ENCODE peak calls at places on chromosomes 3 and 15, in ten cellular contexts. K is ovary; L is brain microvascular endothelial cell; W is heart left ventricle; V is naive thymus-derived CD4-positive, alpha-beta T cell; X is HL-60; D is cardiac muscle cell; B is right cardiac atrium; U is endodermal cell; R is sigmoid colon. A is an unnamed sample. For H3K27me3, the result is how much of the 10 kb centered on the place peaks cover.

GRCh38 chr3:55775366-55775765 is 288.3 kb upstream of the WNT5A start:
- DNase-seq in R (no peak), D (no peak), B (no peak), L (no peak), K (no peak), U (no peak), W (no peak), V (no peak), X (no peak), A (no peak)

GRCh38 chr15:52331490-52332240 is 36.1 kb upstream of the MYO5C start:
- DNase-seq in U (peak), K (no peak), X (no peak), R (no peak), D (peak), V (peak), L (peak), B (no peak), W (no peak), A (no peak)

GRCh38 chr15:48972750-48973503 is 9.2 kb upstream of the SHC4 start:
- DNase-seq in L (no peak), B (no peak), U (no peak), R (no peak), K (no peak), V (no peak), W (no peak), X (no peak), D (no peak), A (no peak)

GRCh38 chr3:134665243-134665642 is 14.4 kb upstream of the KY start:
- DNase-seq in W (peak), D (peak), X (no peak), K (no peak), R (no peak), L (no peak), B (no peak), U (no peak), V (no peak), A (no peak)

GRCh38 chr15:92069308-92070244 is 216.1 kb downstream of the SLCO3A1 start:
- DNase-seq in V (peak), D (no peak), W (peak), X (peak), B (peak), K (no peak), L (peak), U (no peak), R (no peak), A (peak)

GRCh38 chr3:194348354-194348753 is 2.8 kb downstream of the CPN2 start:
- DNase-seq in L (no peak), U (no peak), B (no peak), W (no peak), X (no peak), V (no peak), K (no peak), R (no peak), D (no peak), A (no peak)

GRCh38 chr3:101903426-101903825 is 54.1 kb downstream of the NFKBIZ start:
- DNase-seq in L (no peak), R (no peak), V (no peak), X (no peak), K (no peak), D (no peak), U (no peak), B (no peak), W (no peak), A (no peak)

GRCh38 chr15:72339777-72340177 is 19.8 kb upstream of the CELF6 start:
- DNase-seq in B (no peak), D (no peak), W (no peak), V (no peak), L (peak), K (no peak), R (no peak), U (no peak), X (peak), A (no peak)

GRCh38 chr3:22276351-22276750 is 525.3 kb upstream of the ZNF385D start:
- DNase-seq in B (no peak), D (no peak), X (no peak), V (no peak), W (no peak), U (no peak), R (no peak), L (no peak), K (no peak), A (no peak)

GRCh38 chr3:39937315-39937714 is 127.9 kb downstream of the MYRIP start:
- DNase-seq in B (no peak), L (no peak), W (no peak), D (no peak), X (no peak), R (no peak), U (no peak), K (no peak), V (no peak), A (no peak)

GRCh38 chr3:145089337-145089736 is 1071.6 kb downstream of the PLOD2 start:
- DNase-seq in R (no peak), D (no peak), X (no peak), B (no peak), W (no peak), L (no peak), K (no peak), V (no peak), U (no peak), A (no peak)

GRCh38 chr3:69855436-69856162 is 116.3 kb downstream of the MITF start:
- DNase-seq in V (no peak), L (peak), B (no peak), U (no peak), K (no peak), D (peak), R (no peak), W (no peak), X (no peak), A (no peak)

GRCh38 chr3:13346481-13347389 is 73.4 kb downstream of the NUP210 start:
- DNase-seq in V (peak), W (peak), D (peak), U (peak), L (no peak), B (no peak), K (no peak), X (no peak), R (no peak), A (no peak)

GRCh38 chr3:181454451-181455027 is 257.2 kb upstream of the SOX2 start:
- DNase-seq in X (no peak), L (no peak), K (no peak), R (no peak), V (no peak), D (no peak), U (no peak), W (no peak), B (no peak), A (no peak)

DNA sequence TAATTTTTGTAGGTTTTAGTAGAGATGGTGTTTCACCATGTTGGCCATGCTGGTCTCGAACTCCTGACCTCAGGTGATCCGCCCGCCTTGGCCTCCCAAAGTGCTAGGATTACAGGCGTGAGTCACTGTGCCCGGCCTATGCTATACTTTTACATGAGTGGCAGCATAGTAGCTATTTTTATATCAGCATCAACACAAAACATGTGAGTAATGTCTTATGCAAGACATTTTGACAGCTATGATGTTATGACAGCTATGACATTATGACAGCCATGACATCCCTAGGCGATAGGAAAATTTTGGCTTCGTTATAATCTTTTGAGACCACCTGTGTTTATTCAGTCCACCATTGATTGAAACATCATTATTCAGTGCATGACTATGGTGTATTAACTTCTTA is 4.1 kb upstream of the NAALADL2 start:
- DNase-seq in D (no peak), R (no peak), X (no peak), B (no peak), L (no peak), W (no peak), K (no peak), U (no peak), V (no peak), A (no peak)
- H3K27me3 ChIP-seq in D (under half), R (under half), X (under half), B (under half), L (under half), W (under half), K (under half), U (under half), V (under half), A (under half)

GRCh38 chr3:150998996-150999395 is 26.5 kb upstream of the CLRN1 start:
- DNase-seq in D (no peak), B (no peak), L (no peak), U (no peak), W (no peak), K (no peak), X (no peak), V (no peak), R (no peak), A (no peak)
- H3K27me3 ChIP-seq in D (under half), B (under half), L (under half), U (under half), W (under half), K (under half), X (under half), V (under half), R (under half), A (under half)

GRCh38 chr3:186194451-186194811 is 85.5 kb upstream of the ETV5 start:
- DNase-seq in U (no peak), L (no peak), X (no peak), D (no peak), K (no peak), R (no peak), W (no peak), V (no peak), B (no peak), A (no peak)
- H3K27me3 ChIP-seq in U (half or more), L (under half), X (under half), D (half or more), K (under half), R (under half), W (under half), V (under half), B (under half), A (under half)

DNA sequence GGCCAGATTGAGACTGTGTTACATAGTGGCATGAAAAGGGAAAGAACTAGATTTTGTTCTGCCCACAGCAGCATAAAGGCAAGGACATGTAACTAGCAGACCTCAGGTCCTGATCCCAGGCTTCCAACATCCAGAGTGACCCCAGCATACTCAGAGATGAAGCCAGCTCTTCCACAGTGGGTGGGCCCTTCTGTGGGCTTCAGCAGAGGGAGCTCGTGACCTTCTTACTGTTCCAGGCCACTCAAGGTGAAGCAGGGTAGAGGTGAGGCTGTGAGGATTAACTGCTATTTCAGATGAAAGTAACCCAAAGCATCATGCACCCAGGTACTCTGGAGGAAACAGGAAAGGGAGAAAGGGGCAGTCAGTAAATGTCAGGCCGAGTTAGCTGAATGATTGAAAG is 905 bp upstream of the SLC24A1 start:
- DNase-seq in V (no peak), W (no peak), X (no peak), U (no peak), K (no peak), R (no peak), B (no peak), D (no peak), L (no peak), A (no peak)
- H3K27me3 ChIP-seq in V (under half), W (under half), X (under half), U (under half), K (under half), R (under half), B (under half), D (under half), L (under half), A (under half)

GRCh38 chr3:45343947-45344346 is 44.4 kb upstream of the LARS2 start:
- DNase-seq in L (no peak), W (no peak), D (no peak), X (no peak), B (no peak), V (no peak), K (no peak), R (no peak), U (peak), A (no peak)
- H3K27me3 ChIP-seq in L (under half), W (under half), D (under half), X (under half), B (under half), V (under half), K (under half), R (under half), U (under half), A (under half)

GRCh38 chr3:116669576-116669975 is 40.0 kb upstream of the TUSC7 start:
- DNase-seq in D (no peak), L (no peak), W (no peak), R (no peak), B (no peak), X (no peak), U (no peak), K (no peak), V (no peak), A (no peak)
- H3K27me3 ChIP-seq in D (under half), L (under half), W (under half), R (under half), B (under half), X (under half), U (under half), K (under half), V (under half), A (under half)

DNA sequence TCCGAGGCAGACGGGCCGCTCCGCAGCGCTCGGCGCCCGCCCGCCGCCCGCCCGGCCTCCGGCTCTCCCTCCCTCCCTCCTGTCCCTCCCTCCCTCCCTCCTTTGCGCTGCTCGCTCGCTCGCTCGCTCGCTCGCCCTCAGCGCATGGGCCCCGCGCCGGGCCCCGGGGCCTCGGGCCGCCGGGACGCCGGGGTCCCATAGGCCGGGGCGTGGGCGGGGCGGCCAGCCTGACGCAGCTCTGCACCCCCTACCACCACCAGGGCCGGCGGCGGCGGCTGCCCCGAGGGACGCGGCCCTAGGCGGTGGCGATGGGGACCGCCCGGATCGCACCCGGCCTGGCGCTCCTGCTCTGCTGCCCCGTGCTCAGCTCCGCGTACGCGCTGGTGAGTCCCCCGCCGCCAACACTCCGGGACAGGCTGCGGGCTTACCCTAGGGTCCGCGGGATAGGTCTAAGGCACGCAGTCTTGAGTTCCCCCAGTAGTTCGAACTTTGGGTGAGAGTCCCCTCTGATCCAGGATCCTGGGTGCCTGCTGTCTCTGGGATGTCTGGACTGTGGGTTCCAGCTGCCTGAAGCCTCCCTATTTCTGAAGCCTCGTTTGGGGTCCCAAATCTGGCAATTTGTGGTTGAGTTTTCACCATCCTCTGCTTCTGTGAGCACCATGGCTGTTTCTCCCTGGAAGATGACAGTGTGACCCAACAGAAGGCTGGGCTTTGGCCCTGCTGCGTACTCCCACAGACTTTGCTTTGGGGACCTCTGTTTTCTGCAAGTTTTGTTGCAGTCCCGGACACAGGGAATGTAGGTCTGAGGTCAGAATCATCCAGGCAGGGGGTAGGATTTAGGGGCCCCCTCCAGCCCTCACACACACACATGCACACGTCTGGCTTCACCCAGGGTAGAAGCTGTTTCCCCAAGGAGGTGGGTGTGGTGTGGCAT is 6.0 kb downstream of the PTH1R start:
- DNase-seq in V (no peak), D (peak), U (peak), R (no peak), W (no peak), L (no peak), B (peak), X (no peak), K (no peak), A (no peak)
- H3K27me3 ChIP-seq in V (under half), D (under half), U (half or more), R (under half), W (under half), L (under half), B (under half), X (under half), K (under half), A (under half)

GRCh38 chr3:127411083-127411727 is 123.4 kb upstream of the PRR20G start:
- DNase-seq in K (no peak), R (peak), U (peak), W (no peak), L (no peak), D (no peak), X (no peak), B (no peak), V (no peak), A (no peak)

GRCh38 chr3:127409421-127410136 is 121.7 kb upstream of the PRR20G start:
- DNase-seq in D (no peak), L (no peak), V (peak), U (peak), W (no peak), R (peak), X (no peak), B (no peak), K (no peak), A (peak)

GRCh38 chr3:127408684-127409420 is 121.0 kb upstream of the PRR20G start:
- DNase-seq in X (no peak), B (no peak), R (peak), K (no peak), L (no peak), V (peak), U (peak), D (no peak), W (no peak), A (peak)

GRCh38 chr3:127410678-127411077 is 122.8 kb upstream of the PRR20G start:
- DNase-seq in B (no peak), X (no peak), L (no peak), K (no peak), V (peak), U (peak), D (no peak), W (no peak), R (peak), A (no peak)

GRCh38 chr3:127410137-127410488 is 122.3 kb upstream of the PRR20G start:
- DNase-seq in K (no peak), V (peak), D (no peak), B (no peak), R (peak), X (no peak), U (peak), L (no peak), W (no peak), A (no peak)
- H3K27me3 ChIP-seq in K (under half), V (under half), D (under half), B (under half), R (under half), X (under half), U (under half), L (under half), W (under half), A (under half)

GRCh38 chr3:37536799-37537311 is 324.8 kb upstream of the CTDSPL start:
- DNase-seq in B (no peak), L (no peak), X (no peak), K (no peak), R (no peak), V (no peak), U (no peak), D (no peak), W (no peak), A (no peak)
- H3K27me3 ChIP-seq in B (under half), L (under half), X (under half), K (under half), R (under half), V (under half), U (under half), D (under half), W (under half), A (under half)